ENCODE peak calls at places on chromosomes 5 and 9, in five cellular contexts. P is fibroblast of pulmonary artery, U is foreskin fibroblast, R is kidney epithelial cell, G is AG04450. M is an unnamed sample.

GRCh38 chr5:6222121-6222520 is 156.2 kb downstream of the MED10 start:
- DNase-seq in P (no peak), U (no peak), R (no peak), G (no peak), M (no peak)

GRCh38 chr5:1227669-1228068 is 2.5 kb downstream of the SLC6A18 start:
- DNase-seq in P (no peak), U (peak), R (no peak), G (no peak), M (peak)

GRCh38 chr5:91742504-91742903 is 359.4 kb upstream of the ARRDC3 start:
- DNase-seq in P (no peak), U (no peak), R (no peak), G (no peak), M (no peak)

GRCh38 chr5:168747987-168748777 is 169.0 kb upstream of the PANK3 start:
- DNase-seq in P (peak), U (no peak), R (no peak), G (no peak), M (no peak)

GRCh38 chr5:77356740-77357139 is 135.4 kb downstream of the WDR41 start:
- DNase-seq in P (no peak), U (peak), R (peak), G (peak), M (peak)

GRCh38 chr9:81801190-81801589 is 111.8 kb upstream of the TLE1 start:
- DNase-seq in P (no peak), U (no peak), R (no peak), G (no peak), M (no peak)

GRCh38 chr9:131105952-131106351 is 9.6 kb downstream of the AIF1L start:
- DNase-seq in P (no peak), U (no peak), R (no peak), G (no peak), M (no peak)

GRCh38 chr9:77939149-77939668 is 92.4 kb downstream of the GNAQ start:
- DNase-seq in P (peak), U (no peak), R (no peak), G (no peak), M (no peak)

GRCh38 chr9:22010881-22011625 is 1.9 kb upstream of the CDKN2B start:
- DNase-seq in P (peak), U (peak), R (no peak), G (no peak), M (no peak)

GRCh38 chr5:39599721-39600431 is 175.1 kb upstream of the DAB2 start:
- DNase-seq in P (peak), U (peak), R (no peak), G (no peak), M (no peak)

GRCh38 chr9:22147818-22148573 is 138.9 kb upstream of the CDKN2B start:
- DNase-seq in P (peak), U (peak), R (peak), G (peak), M (no peak)

GRCh38 chr5:14359069-14360043 is 216.2 kb downstream of the TRIO start:
- DNase-seq in P (no peak), U (no peak), R (no peak), G (no peak), M (no peak)

GRCh38 chr5:33842456-33842855 is 49.3 kb downstream of the ADAMTS12 start:
- DNase-seq in P (no peak), U (no peak), R (no peak), G (no peak), M (no peak)

GRCh38 chr5:160651682-160652645 is 200.0 kb downstream of the ATP10B start:
- DNase-seq in P (no peak), U (no peak), R (no peak), G (no peak), M (no peak)

GRCh38 chr9:6877671-6878161 is 119.9 kb downstream of the KDM4C start:
- DNase-seq in P (peak), U (peak), R (peak), G (peak), M (peak)

GRCh38 chr9:13529321-13530104 is 250.0 kb upstream of the MPDZ start:
- DNase-seq in P (no peak), U (no peak), R (no peak), G (no peak), M (no peak)

GRCh38 chr9:16884373-16884772 is 13.9 kb upstream of the BNC2 start:
- DNase-seq in P (no peak), U (no peak), R (no peak), G (no peak), M (no peak)

GRCh38 chr5:153352685-153353219 is 137.7 kb upstream of the GRIA1 start:
- DNase-seq in P (no peak), U (no peak), R (no peak), G (no peak), M (no peak)

GRCh38 chr5:88772047-88772446 is 110.9 kb downstream of the MEF2C start:
- DNase-seq in P (no peak), U (no peak), R (no peak), G (no peak), M (no peak)

GRCh38 chr5:109413463-109413862 is 3.7 kb upstream of the PJA2 start:
- DNase-seq in P (peak), U (peak), R (no peak), G (no peak), M (no peak)

GRCh38 chr9:105148328-105149006 is 96.0 kb upstream of the SLC44A1 start:
- DNase-seq in P (no peak), U (no peak), R (no peak), G (no peak), M (no peak)

GRCh38 chr9:126516936-126517750 is 96.6 kb upstream of the LMX1B start:
- DNase-seq in P (peak), U (peak), R (peak), G (peak), M (peak)

GRCh38 chr5:173625686-173626500 is 9.4 kb upstream of the BOD1 start:
- DNase-seq in P (no peak), U (no peak), R (no peak), G (no peak), M (no peak)

GRCh38 chr5:53826503-53826902 is 266.1 kb downstream of the NDUFS4 start:
- DNase-seq in P (no peak), U (no peak), R (no peak), G (no peak), M (no peak)

GRCh38 chr9:133133680-133134418 is 12.8 kb upstream of the RALGDS start:
- DNase-seq in P (peak), U (peak), R (peak), G (peak), M (peak)

GRCh38 chr9:96612105-96612965 is 7.3 kb downstream of the CDC14B start:
- DNase-seq in P (peak), U (peak), R (peak), G (peak), M (peak)

GRCh38 chr5:169299146-169299545 is 1.8 kb downstream of the SLIT3 start:
- DNase-seq in P (no peak), U (no peak), R (no peak), G (no peak), M (no peak)

GRCh38 chr5:472656-473343 is 29.8 kb downstream of the EXOC3 start:
- DNase-seq in P (peak), U (peak), R (no peak), G (peak), M (no peak)

GRCh38 chr5:116576043-116576713 is 1.6 kb upstream of the SEMA6A start:
- DNase-seq in P (peak), U (peak), R (no peak), G (no peak), M (no peak)

GRCh38 chr5:157449011-157449723 is 10.8 kb upstream of the NIPAL4 start:
- DNase-seq in P (no peak), U (no peak), R (no peak), G (no peak), M (no peak)

GRCh38 chr9:135864447-135865049 is 42.8 kb downstream of the CAMSAP1 start:
- DNase-seq in P (peak), U (peak), R (no peak), G (no peak), M (no peak)

GRCh38 chr5:170749911-170750431 is 33.6 kb upstream of the GABRP start:
- DNase-seq in P (no peak), U (no peak), R (no peak), G (no peak), M (no peak)

GRCh38 chr9:126125177-126125576 is 201.5 kb upstream of the MVB12B start:
- DNase-seq in P (peak), U (no peak), R (no peak), G (no peak), M (no peak)

GRCh38 chr5:157166164-157166493 is at the start of gene GARIN3:
- DNase-seq in P (no peak), U (no peak), R (no peak), G (no peak), M (no peak)

GRCh38 chr5:35313296-35313695 is 83.0 kb upstream of the PRLR start:
- DNase-seq in P (peak), U (no peak), R (peak), G (no peak), M (peak)

GRCh38 chr9:31776471-31776870 is 608.0 kb upstream of the ACO1 start:
- DNase-seq in P (peak), U (no peak), R (no peak), G (no peak), M (no peak)

GRCh38 chr5:71907589-71908145 is 188.6 kb downstream of the CARTPT start:
- DNase-seq in P (no peak), U (no peak), R (no peak), G (no peak), M (no peak)

GRCh38 chr5:172534229-172535169 is 80.2 kb upstream of the SH3PXD2B start:
- DNase-seq in P (no peak), U (no peak), R (no peak), G (no peak), M (no peak)

GRCh38 chr9:137087409-137087925 is 682 bp downstream of the MAN1B1 start:
- DNase-seq in P (no peak), U (no peak), R (no peak), G (no peak), M (no peak)
- H3K4me3 ChIP-seq in P (peak), U (peak), R (peak), G (peak), M (peak)

DNA sequence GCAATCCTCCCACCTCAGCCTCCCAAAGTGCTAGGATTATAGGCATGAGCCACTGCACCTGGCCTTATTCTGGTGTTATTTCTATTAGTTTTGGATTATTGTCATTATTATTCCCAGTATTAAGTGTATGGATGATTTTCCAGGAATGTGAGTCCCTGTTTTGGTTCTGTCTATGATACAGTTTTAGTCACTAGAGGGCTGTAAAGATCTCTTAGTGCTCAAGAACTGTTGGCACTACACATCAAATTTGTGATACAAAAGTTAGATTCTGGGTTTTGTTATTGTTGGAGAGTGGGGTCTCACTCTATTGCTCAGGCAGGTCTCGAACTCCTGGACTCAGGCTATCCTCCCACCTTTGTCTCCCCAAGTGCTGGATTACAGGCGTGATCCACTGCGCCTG is 12.1 kb downstream of the CCL28 start:
- DNase-seq in P (peak), U (no peak), R (no peak), G (no peak), M (no peak)
- TF ChIP-seq CTCF in P (peak), U (peak), R (peak), G (peak), M (peak)

DNA sequence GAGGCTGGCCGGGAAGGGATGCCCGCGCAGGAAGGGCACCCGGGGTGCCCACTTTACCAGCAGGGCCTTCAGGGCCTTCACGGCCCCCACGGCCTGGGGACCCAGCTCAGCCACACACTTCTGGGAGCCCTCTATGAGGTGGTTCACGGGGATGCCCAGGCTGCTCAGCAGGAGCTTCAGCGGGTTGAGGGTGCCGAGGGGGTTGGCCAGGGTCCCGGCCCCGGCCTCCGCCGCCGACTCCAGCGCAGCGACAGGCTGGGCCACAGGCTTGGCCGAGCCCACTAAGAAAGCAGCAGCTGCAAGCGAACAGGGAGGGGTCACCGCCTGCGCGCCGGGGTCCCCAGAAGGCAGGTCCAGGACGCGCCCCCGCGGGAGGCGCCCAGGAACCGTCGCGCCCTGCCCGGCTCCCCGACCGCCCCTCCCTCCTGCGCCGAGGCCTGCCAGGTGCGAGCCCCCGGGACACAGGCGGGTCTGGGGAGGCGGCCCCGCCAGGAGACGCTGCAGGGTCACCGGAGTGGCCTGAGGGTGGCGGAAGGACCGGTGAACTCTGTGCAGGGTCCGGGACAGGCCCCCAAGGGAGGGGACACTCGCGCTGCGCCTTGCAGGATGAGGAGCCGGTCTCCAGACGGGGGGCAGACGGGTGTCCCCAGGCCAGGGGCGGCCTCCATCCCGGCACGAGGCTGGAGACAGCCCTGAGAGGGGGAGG is 603 bp downstream of the SCGB3A1 start:
- DNase-seq in P (no peak), U (no peak), R (no peak), G (no peak), M (no peak)
- H3K4me3 ChIP-seq in P (no peak), U (no peak), R (no peak), G (no peak), M (no peak)

GRCh38 chr9:5041390-5042115 is 56.5 kb downstream of the JAK2 start:
- DNase-seq in P (no peak), U (no peak), R (no peak), G (no peak), M (no peak)
- TF ChIP-seq CTCF in P (no peak), U (no peak), R (no peak), G (no peak), M (no peak)

GRCh38 chr5:150777685-150778084 is 872 bp upstream of the SMIM3 start:
- DNase-seq in P (no peak), U (no peak), R (no peak), G (no peak), M (no peak)
- H3K4me3 ChIP-seq in P (peak), U (peak), R (no peak), G (peak), M (no peak)

DNA sequence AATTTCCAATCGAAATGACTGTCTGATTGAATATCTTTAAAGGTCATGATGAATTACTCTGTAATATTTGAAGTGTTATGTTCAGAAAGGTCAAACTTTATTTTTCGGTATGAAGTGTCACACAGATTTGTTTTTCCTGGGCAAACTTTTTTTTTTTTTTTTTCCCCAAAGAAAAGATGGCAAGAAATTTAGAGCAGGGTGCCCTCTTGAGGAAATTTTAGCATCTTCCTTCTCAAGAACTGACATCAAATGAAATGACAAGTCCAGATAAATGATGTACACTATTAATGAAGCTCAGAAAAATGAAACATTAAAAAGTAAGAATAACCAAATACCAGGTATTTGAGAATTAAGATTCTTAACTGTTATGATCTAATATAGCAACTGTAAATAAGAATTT is 123.6 kb downstream of the INVS start:
- DNase-seq in P (peak), U (peak), R (no peak), G (no peak), M (peak)
- TF ChIP-seq CTCF in P (peak), U (peak), R (peak), G (peak), M (peak)

GRCh38 chr5:66814146-66814991 is 218.2 kb downstream of the MAST4 start:
- DNase-seq in P (peak), U (peak), R (no peak), G (no peak), M (no peak)
- H3K4me3 ChIP-seq in P (no peak), U (no peak), R (no peak), G (no peak), M (no peak)

GRCh38 chr9:107020040-107020530 is 157.1 kb downstream of the ZNF462 start:
- DNase-seq in P (peak), U (peak), R (peak), G (peak), M (peak)
- TF ChIP-seq CTCF in P (no peak), U (no peak), R (peak), G (peak), M (peak)

DNA sequence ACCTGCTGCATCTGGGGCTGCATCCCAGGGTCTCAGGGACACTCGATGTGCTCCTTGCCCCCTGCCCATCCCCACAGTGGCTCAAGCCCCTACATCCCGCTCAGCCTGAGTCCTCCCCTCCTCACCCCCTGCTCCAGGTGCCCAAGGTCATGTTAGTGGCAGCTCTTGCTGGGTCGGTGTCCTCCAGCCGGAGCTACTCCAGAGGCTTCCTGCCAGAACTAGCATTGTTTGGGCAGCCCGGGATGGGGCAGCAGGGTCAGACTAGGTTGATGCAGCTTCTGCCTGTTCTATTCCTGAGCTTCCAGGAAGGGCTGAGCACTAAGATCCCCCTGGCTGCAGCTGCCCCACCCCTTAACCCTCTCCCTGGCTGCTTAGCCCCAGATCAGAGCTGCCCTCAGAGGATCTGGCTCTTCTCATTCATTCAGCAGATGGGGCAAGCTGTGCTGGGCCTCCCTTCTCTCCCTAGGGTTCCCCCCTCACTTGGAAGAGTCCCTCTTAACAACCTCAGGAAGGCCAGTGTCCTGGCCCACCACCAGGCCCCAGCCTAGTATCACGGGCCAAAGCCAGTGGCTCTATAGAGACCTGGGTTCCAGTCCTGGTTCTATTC is 712 bp downstream of the RGS14 start:
- DNase-seq in P (no peak), U (no peak), R (no peak), G (no peak), M (no peak)
- H3K4me3 ChIP-seq in P (no peak), U (no peak), R (no peak), G (no peak), M (no peak)

DNA sequence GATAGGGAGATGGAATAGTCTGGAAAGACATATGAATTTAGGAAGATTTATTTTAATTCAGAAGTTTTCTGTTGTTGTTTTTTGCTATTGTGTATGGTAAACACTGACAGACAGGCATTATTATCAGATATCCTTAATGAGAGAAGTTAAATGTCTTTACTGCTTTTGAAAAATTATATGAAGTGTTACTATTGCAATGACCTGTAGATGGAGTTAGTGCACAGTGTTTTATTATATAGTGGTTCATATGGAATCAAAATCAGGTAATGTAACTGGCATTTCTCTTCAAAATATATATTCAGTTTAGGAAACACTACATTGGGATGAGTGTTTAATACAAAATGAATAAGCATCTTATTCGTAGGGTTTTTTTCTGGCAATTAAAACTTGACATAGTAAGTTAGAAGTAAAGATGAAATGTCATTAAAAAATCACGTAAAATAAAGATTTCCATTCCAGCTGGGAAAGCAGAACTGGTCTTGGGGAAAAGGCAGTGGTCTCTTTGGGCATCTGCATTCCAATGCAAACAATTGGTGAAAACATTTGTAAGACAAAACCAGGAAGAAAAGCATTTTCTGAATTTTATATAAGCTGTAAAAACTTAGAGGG is 3.9 kb downstream of the GABRA1 start:
- DNase-seq in P (no peak), U (no peak), R (no peak), G (no peak), M (no peak)
- TF ChIP-seq CTCF in P (peak), U (no peak), R (peak), G (no peak), M (no peak)

M was measured in BJ.